ENCODE peak calls at places on chromosomes 6 and 20, in ten cellular contexts. J is activated gamma-delta T cell treated with Interleukin-2 at 50 U/mL for 16 hours; V is left lung; M is cardiac muscle cell; L is GOT3; P is stimulated activated CD4-positive, alpha-beta T cell treated with anti-CD3 and anti-CD28 coated beads, Interleukin-1b, Interleukin-23, amount 100 ng/mL, for 4 hours; N is CD8-positive, alpha-beta T cell; D is stimulated activated naive CD8-positive, alpha-beta T cell treated with anti-CD3 and anti-CD28 coated beads, Interleukin-15, Interleukin-2, amounts not matched to agents 100 U/mL and 50 U/mL, for 24 hours; U is neural crest cell; X is testis. K is an unnamed sample.

GRCh38 chr6:73969982-73970960 is 274.3 kb downstream of the CD109 start:
- DNase-seq in X (no peak), U (no peak), P (no peak), N (no peak), V (no peak), M (peak; percentile 79), J (no peak), L (no peak), D (no peak), K (no peak)

GRCh38 chr20:1377984-1378742 is 14.7 kb downstream of the FKBP1A start:
- DNase-seq in D (no peak), J (no peak), M (no peak), N (no peak), X (no peak), U (no peak), P (no peak), V (no peak), L (no peak), K (no peak)

GRCh38 chr20:5895626-5896025 is 54.7 kb downstream of the TRMT6 start:
- DNase-seq in X (no peak), N (no peak), J (no peak), D (no peak), P (no peak), M (no peak), V (no peak), U (no peak), L (no peak), K (no peak)

GRCh38 chr6:84582997-84583396 is 181.4 kb downstream of the TBX18 start:
- DNase-seq in X (no peak), U (no peak), P (no peak), N (no peak), L (no peak), V (no peak), D (no peak), J (no peak), M (peak; percentile 16), K (no peak)

GRCh38 chr20:50478162-50479036 is 31.8 kb upstream of the PTPN1 start:
- DNase-seq in L (no peak), P (peak; percentile 56), D (peak; percentile 80), N (peak; percentile 72), M (peak; percentile 73), X (peak; percentile 66), J (peak; percentile 69), V (peak; percentile 80), U (peak; percentile 46), K (peak; percentile 63)

GRCh38 chr6:37547564-37548061 is 47.9 kb upstream of the CCDC167 start:
- DNase-seq in N (no peak), D (no peak), V (no peak), L (no peak), U (no peak), X (peak; percentile 32), M (peak; percentile 92), J (peak; percentile 30), P (no peak), K (peak; percentile 38)

GRCh38 chr6:32195902-32196681 is 3.6 kb upstream of the GPSM3 start:
- DNase-seq in M (peak; percentile 98), U (peak; percentile 85), X (peak; percentile 97), V (peak; percentile 91), P (peak; percentile 56), N (peak; percentile 60), L (no peak), D (peak; percentile 86), J (peak; percentile 55), K (peak; percentile 83)

GRCh38 chr6:68333444-68333843 is 301.6 kb upstream of the ADGRB3 start:
- DNase-seq in D (no peak), N (no peak), V (no peak), X (no peak), J (no peak), P (no peak), M (no peak), L (no peak), U (no peak), K (no peak)

GRCh38 chr20:44485078-44485829 is 9.6 kb downstream of the TTPAL start:
- DNase-seq in L (no peak), D (no peak), V (no peak), U (no peak), J (no peak), N (no peak), P (no peak), M (no peak), X (peak; percentile 40), K (no peak)

GRCh38 chr20:37615507-37616425 is 78.1 kb upstream of the CTNNBL1 start:
- DNase-seq in V (no peak), N (peak; percentile 44), L (no peak), U (peak; percentile 37), X (peak; percentile 79), P (peak; percentile 50), D (peak; percentile 72), J (peak; percentile 40), M (no peak), K (peak; percentile 48)

GRCh38 chr20:47857142-47857993 is 72.1 kb upstream of the SULF2 start:
- DNase-seq in D (no peak), N (no peak), J (no peak), M (peak; percentile 67), P (no peak), L (no peak), X (no peak), V (no peak), U (no peak), K (no peak)

GRCh38 chr6:167094820-167095637 is 27.9 kb upstream of the CCR6 start:
- DNase-seq in N (no peak), J (no peak), D (no peak), L (no peak), V (no peak), M (no peak), P (no peak), X (no peak), U (no peak), K (no peak)

GRCh38 chr20:51958636-51959542 is 156.6 kb upstream of the SALL4 start:
- DNase-seq in N (no peak), J (no peak), U (no peak), D (no peak), M (peak; percentile 55), X (no peak), V (no peak), P (no peak), L (no peak), K (no peak)

GRCh38 chr20:23624307-23624706 is 13.4 kb downstream of the CST3 start:
- DNase-seq in J (no peak), N (no peak), L (no peak), D (no peak), U (no peak), V (no peak), M (peak; percentile 91), X (no peak), P (no peak), K (no peak)

GRCh38 chr6:142885182-142885867 is 59.7 kb downstream of the HIVEP2 start:
- DNase-seq in V (peak; percentile 28), U (no peak), X (peak; percentile 50), D (peak; percentile 30), J (peak; percentile 27), P (no peak), N (peak; percentile 45), M (peak; percentile 95), L (no peak), K (peak; percentile 64)

GRCh38 chr20:58709703-58710039 is 17.1 kb downstream of the NPEPL1 start:
- DNase-seq in M (no peak), V (peak; percentile 12), X (peak; percentile 13), J (no peak), L (no peak), N (no peak), D (no peak), P (no peak), U (no peak), K (no peak)

GRCh38 chr20:8161262-8162071 is 29.4 kb downstream of the PLCB1 start:
- DNase-seq in U (no peak), X (no peak), V (no peak), L (no peak), D (no peak), M (no peak), N (no peak), J (no peak), P (no peak), K (no peak)